ENCODE peak calls at places on chromosome 11, in five cellular contexts. Q is IMR-90, K is A549, G is GM12878, Z is K562. L is an unnamed sample.

GRCh38 chr11:68021167-68021787 is 9.2 kb upstream of the NDUFS8 start:
- DNase-seq in Q (no peak), K (peak), G (no peak), Z (no peak), L (peak)

GRCh38 chr11:96105197-96105895 is 181.4 kb upstream of the MTMR2 start:
- DNase-seq in Q (no peak), K (no peak), G (no peak), Z (no peak), L (no peak)

GRCh38 chr11:2858995-2859705 is 26.4 kb downstream of the CDKN1C start:
- DNase-seq in Q (no peak), K (no peak), G (no peak), Z (no peak), L (no peak)

GRCh38 chr11:111399187-111400031 is 20.3 kb upstream of the POU2AF1 start:
- DNase-seq in Q (no peak), K (no peak), G (no peak), Z (no peak), L (no peak)

GRCh38 chr11:134527382-134528243 is 115.6 kb upstream of the B3GAT1 start:
- DNase-seq in Q (no peak), K (no peak), G (no peak), Z (no peak), L (no peak)

GRCh38 chr11:9747816-9748215 is 83.9 kb downstream of the SWAP70 start:
- DNase-seq in Q (no peak), K (no peak), G (no peak), Z (no peak), L (no peak)

GRCh38 chr11:26442131-26442530 is 110.2 kb downstream of the ANO3 start:
- DNase-seq in Q (peak), K (peak), G (no peak), Z (no peak), L (no peak)

GRCh38 chr11:28679795-28680194 is 571.6 kb downstream of the METTL15 start:
- DNase-seq in Q (peak), K (no peak), G (no peak), Z (no peak), L (no peak)

GRCh38 chr11:113278925-113279324 is 35.5 kb upstream of the TTC12 start:
- DNase-seq in Q (no peak), K (no peak), G (no peak), Z (no peak), L (no peak)

GRCh38 chr11:116849491-116849890 is 12.1 kb upstream of the APOA1 start:
- DNase-seq in Q (no peak), K (no peak), G (no peak), Z (no peak), L (no peak)

GRCh38 chr11:121466063-121466794 is 13.5 kb upstream of the SORL1-AS1 start:
- DNase-seq in Q (peak), K (peak), G (no peak), Z (peak), L (peak)

GRCh38 chr11:44443836-44444769 is 121.4 kb upstream of the CD82 start:
- DNase-seq in Q (no peak), K (peak), G (no peak), Z (no peak), L (no peak)

GRCh38 chr11:124536520-124536919 is 6.9 kb downstream of the OR8B12 start:
- DNase-seq in Q (peak), K (peak), G (no peak), Z (peak), L (no peak)

GRCh38 chr11:13717331-13717730 is 48.9 kb downstream of the FAR1 start:
- DNase-seq in Q (peak), K (peak), G (no peak), Z (peak), L (no peak)

GRCh38 chr11:1652778-1653540 is 23.4 kb downstream of the KRTAP5-5 start:
- DNase-seq in Q (peak), K (peak), G (no peak), Z (peak), L (peak)

GRCh38 chr11:31487848-31488247 is 21.6 kb downstream of the IMMP1L start:
- DNase-seq in Q (peak), K (peak), G (no peak), Z (peak), L (peak)

GRCh38 chr11:74739546-74740270 is 8.5 kb upstream of the CHRDL2 start:
- DNase-seq in Q (peak), K (peak), G (no peak), Z (peak), L (peak)

GRCh38 chr11:120137611-120138521 is at the start of gene TRIM29:
- DNase-seq in Q (no peak), K (no peak), G (no peak), Z (peak), L (peak)

GRCh38 chr11:2041963-2042362 is 44.3 kb upstream of the H19 start:
- DNase-seq in Q (no peak), K (no peak), G (no peak), Z (no peak), L (no peak)

GRCh38 chr11:70471254-70471653 is 72.9 kb downstream of the CTTN start:
- DNase-seq in Q (no peak), K (peak), G (no peak), Z (peak), L (peak)

GRCh38 chr11:17558916-17559315 is 11.9 kb downstream of the OTOG start:
- DNase-seq in Q (no peak), K (no peak), G (no peak), Z (no peak), L (no peak)

GRCh38 chr11:127191689-127192088 is 191.1 kb upstream of the KIRREL3 start:
- DNase-seq in Q (no peak), K (no peak), G (no peak), Z (no peak), L (no peak)

GRCh38 chr11:92765965-92766371 is 203.5 kb upstream of the MTNR1B start:
- DNase-seq in Q (peak), K (no peak), G (no peak), Z (peak), L (peak)

GRCh38 chr11:59551651-59552521 is 40.5 kb downstream of the OR4D9 start:
- DNase-seq in Q (peak), K (peak), G (no peak), Z (peak), L (peak)

GRCh38 chr11:68379216-68379615 is 66.8 kb downstream of the LRP5 start:
- DNase-seq in Q (no peak), K (no peak), G (no peak), Z (no peak), L (no peak)

GRCh38 chr11:110069158-110069737 is 23.9 kb upstream of the ZC3H12C start:
- DNase-seq in Q (peak), K (no peak), G (no peak), Z (peak), L (no peak)

GRCh38 chr11:112656772-112657428 is 304.3 kb upstream of the NCAM1 start:
- DNase-seq in Q (peak), K (no peak), G (peak), Z (no peak), L (no peak)

GRCh38 chr11:118080296-118080695 is 3.4 kb downstream of the TMPRSS4 start:
- DNase-seq in Q (no peak), K (no peak), G (no peak), Z (no peak), L (no peak)

GRCh38 chr11:87290304-87290922 is 252.7 kb downstream of the TMEM135 start:
- DNase-seq in Q (peak), K (peak), G (no peak), Z (peak), L (peak)

GRCh38 chr11:132024587-132025295 is 654.3 kb downstream of the NTM start:
- DNase-seq in Q (peak), K (no peak), G (peak), Z (no peak), L (no peak)
- H3K4me2 ChIP-seq in Q (peak), K (no peak), G (no peak), Z (no peak), L (peak)

GRCh38 chr11:46551261-46551660 is 42.6 kb downstream of the AMBRA1 start:
- DNase-seq in Q (no peak), K (no peak), G (no peak), Z (no peak), L (no peak)

GRCh38 chr11:46557684-46558151 is 36.1 kb downstream of the AMBRA1 start:
- DNase-seq in Q (peak), K (peak), G (no peak), Z (peak), L (no peak)

GRCh38 chr11:46555269-46556054 is 38.4 kb downstream of the AMBRA1 start:
- DNase-seq in Q (no peak), K (no peak), G (peak), Z (no peak), L (no peak)

GRCh38 chr11:46553746-46554204 is 40.0 kb downstream of the AMBRA1 start:
- DNase-seq in Q (no peak), K (peak), G (no peak), Z (peak), L (no peak)

GRCh38 chr11:46554205-46555162 is 39.3 kb downstream of the AMBRA1 start:
- DNase-seq in Q (peak), K (peak), G (no peak), Z (no peak), L (no peak)
- TF ChIP-seq RCOR1 in Q (no peak), K (no peak), G (no peak), Z (no peak), L (no peak)

GRCh38 chr11:128519353-128519752 is 68.0 kb downstream of the ETS1 start:
- DNase-seq in Q (no peak), K (no peak), G (no peak), Z (no peak), L (no peak)
- TF ChIP-seq RAD21 in Q (no peak), K (no peak), G (no peak), Z (no peak), L (no peak)

GRCh38 chr11:119113716-119114115 is 6.6 kb downstream of the C2CD2L start:
- DNase-seq in Q (no peak), K (no peak), G (no peak), Z (no peak), L (no peak)
- H3K4me2 ChIP-seq in Q (no peak), K (no peak), G (no peak), Z (no peak), L (no peak)

GRCh38 chr11:130451261-130452019 is 3.0 kb downstream of the ADAMTS15 start:
- DNase-seq in Q (peak), K (no peak), G (no peak), Z (no peak), L (no peak)
- TF ChIP-seq RCOR1 in Q (no peak), K (no peak), G (no peak), Z (no peak), L (no peak)

GRCh38 chr11:67010296-67010905 is 12.5 kb upstream of the SYT12 start:
- DNase-seq in Q (no peak), K (no peak), G (no peak), Z (no peak), L (peak)

GRCh38 chr11:67002297-67002913 is 20.5 kb upstream of the SYT12 start:
- DNase-seq in Q (no peak), K (no peak), G (no peak), Z (no peak), L (no peak)

GRCh38 chr11:67002921-67003411 is 20.0 kb upstream of the SYT12 start:
- DNase-seq in Q (no peak), K (no peak), G (no peak), Z (no peak), L (no peak)

GRCh38 chr11:67001332-67001731 is 21.6 kb upstream of the SYT12 start:
- DNase-seq in Q (no peak), K (no peak), G (no peak), Z (no peak), L (no peak)

GRCh38 chr11:67006029-67006884 is 16.7 kb upstream of the SYT12 start:
- DNase-seq in Q (no peak), K (peak), G (no peak), Z (peak), L (peak)
- TF ChIP-seq RAD21 in Q (no peak), K (no peak), G (no peak), Z (no peak), L (no peak)

L was measured in SK-N-SH.